ENCODE peak calls at places on chromosomes 6 and 20, in seven cellular contexts. S is SK-N-SH, Y is mesendoderm, F is tibial artery, O is testis, G is iPS DF 6.9, E is GM23338. I is an unnamed sample.

GRCh38 chr6:70225052-70225451 is 77.8 kb downstream of the COL9A1 start:
- DNase-seq in F (no peak), O (no peak), G (no peak), E (no peak), S (no peak), Y (no peak), I (peak; percentile 43)

GRCh38 chr6:137223370-137224131 is 4.4 kb upstream of the IFNGR1 start:
- DNase-seq in E (no peak), O (peak; percentile 29), G (no peak), F (peak; percentile 74), Y (no peak), S (no peak), I (no peak)

GRCh38 chr6:118764766-118765165 is 113.4 kb upstream of the CEP85L start:
- DNase-seq in S (no peak), Y (no peak), E (no peak), G (no peak), F (no peak), O (no peak), I (no peak)

GRCh38 chr6:38305995-38306681 is 333.6 kb downstream of the BTBD9 start:
- DNase-seq in G (no peak), S (no peak), E (no peak), F (no peak), Y (no peak), O (no peak), I (no peak)

GRCh38 chr6:71287038-71287437 is 1.6 kb upstream of the OGFRL1 start:
- DNase-seq in G (no peak), E (no peak), S (no peak), O (peak; percentile 64), F (no peak), Y (no peak), I (peak; percentile 38)

GRCh38 chr6:54404791-54405190 is 96.5 kb downstream of the TINAG start:
- DNase-seq in F (no peak), Y (no peak), O (no peak), G (no peak), S (no peak), E (no peak), I (no peak)

GRCh38 chr20:58829531-58829941 is 21.2 kb downstream of the GNAS-AS1 start:
- DNase-seq in E (no peak), Y (no peak), G (no peak), F (peak; percentile 83), S (no peak), O (no peak), I (no peak)

GRCh38 chr6:84773133-84773430 is 8.7 kb upstream of the TBX18 start:
- DNase-seq in F (no peak), Y (peak; percentile 62), O (no peak), S (no peak), E (peak; percentile 74), G (no peak), I (no peak)

DNA sequence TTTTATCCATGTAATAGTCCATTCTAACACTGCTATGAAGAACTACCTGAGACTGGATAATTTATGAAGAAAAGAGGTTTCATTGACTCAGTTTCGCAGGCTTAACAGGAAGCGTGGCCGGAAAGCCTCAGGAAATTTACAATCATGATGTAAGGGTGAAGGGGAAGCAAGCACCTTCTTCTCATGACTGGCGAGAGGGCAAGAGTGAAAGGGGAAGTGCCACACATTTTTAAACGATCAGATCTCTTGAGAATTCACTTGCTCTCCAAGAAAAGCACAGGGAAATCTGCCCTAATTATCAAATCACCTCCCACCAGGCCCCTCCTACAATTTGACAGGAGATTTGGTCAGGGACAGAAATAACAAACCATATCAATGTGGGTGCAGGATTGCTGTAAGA is 859.7 kb downstream of the EPHA7 start:
- DNase-seq in Y (peak; percentile 27), E (peak; percentile 5), S (no peak), F (no peak), O (no peak), G (no peak), I (no peak)
- H3K27ac ChIP-seq in Y (no peak overlapping the region), E (no peak overlapping the region), S (no peak overlapping the region), F (no peak overlapping the region), O (no peak overlapping the region), G (no peak overlapping the region), I (no peak overlapping the region)

DNA sequence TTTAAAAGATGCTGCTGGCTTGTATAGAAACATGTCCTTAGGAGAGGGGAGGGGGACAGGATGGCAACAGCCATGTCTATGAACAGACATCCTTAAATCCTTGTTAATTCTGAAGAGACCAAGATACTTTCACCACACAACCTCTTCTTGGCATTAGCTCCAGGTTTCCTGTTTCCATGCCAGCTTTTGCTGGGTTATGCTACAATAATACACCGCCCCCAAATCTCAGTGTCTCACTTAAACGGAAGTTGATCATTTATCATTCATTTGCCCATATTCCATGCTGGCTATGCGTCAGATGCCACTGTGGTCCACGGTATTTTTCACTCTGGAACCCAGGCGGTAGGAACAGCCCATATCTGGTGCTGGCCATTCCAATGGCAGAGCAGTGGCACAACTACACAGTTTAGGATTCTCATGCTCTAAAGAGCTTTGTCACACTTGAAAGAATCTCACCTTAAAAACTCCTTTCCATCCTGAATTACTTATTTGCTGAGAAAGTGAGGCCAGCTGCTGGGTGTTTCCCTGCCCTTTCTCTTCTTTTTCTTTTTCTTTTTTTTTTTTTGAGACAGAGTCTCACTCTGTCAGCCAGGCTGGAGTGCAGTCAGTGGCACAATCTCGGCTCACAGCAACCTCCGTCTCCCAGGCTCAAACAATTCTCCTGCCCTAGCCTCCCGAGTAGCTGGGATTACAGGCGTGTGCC is 3.7 kb upstream of the RNASET2 start:
- DNase-seq in S (no peak), E (no peak), O (no peak), F (no peak), Y (no peak), G (no peak), I (no peak)
- H3K4me3 ChIP-seq in S (no peak overlapping the region), E (no peak overlapping the region), O (no peak overlapping the region), F (no peak overlapping the region), Y (no peak overlapping the region), G (no peak overlapping the region), I (no peak overlapping the region)

GRCh38 chr20:36238153-36238552 is 1.9 kb downstream of the AAR2 start:
- DNase-seq in Y (no peak), S (no peak), E (no peak), F (no peak), O (no peak), G (no peak), I (no peak)
- H3K36me3 ChIP-seq in Y (peaks cover 6% of the 10 kb centered on the region), S (peaks cover 29% of the 10 kb centered on the region), E (peaks cover 9% of the 10 kb centered on the region), F (peaks cover 8% of the 10 kb centered on the region), O (no peaks in the 10 kb centered on the region), G (peaks cover 7% of the 10 kb centered on the region), I (peaks cover 47% of the 10 kb centered on the region)

GRCh38 chr6:105452924-105453756 is 50.3 kb upstream of the PREP start:
- DNase-seq in O (no peak), S (no peak), Y (no peak), G (no peak), E (no peak), F (no peak), I (no peak)
- H3K27ac ChIP-seq in O (no peak overlapping the region), S (no peak overlapping the region), Y (no peak overlapping the region), G (no peak overlapping the region), E (no peak overlapping the region), F (no peak overlapping the region), I (no peak overlapping the region)

DNA sequence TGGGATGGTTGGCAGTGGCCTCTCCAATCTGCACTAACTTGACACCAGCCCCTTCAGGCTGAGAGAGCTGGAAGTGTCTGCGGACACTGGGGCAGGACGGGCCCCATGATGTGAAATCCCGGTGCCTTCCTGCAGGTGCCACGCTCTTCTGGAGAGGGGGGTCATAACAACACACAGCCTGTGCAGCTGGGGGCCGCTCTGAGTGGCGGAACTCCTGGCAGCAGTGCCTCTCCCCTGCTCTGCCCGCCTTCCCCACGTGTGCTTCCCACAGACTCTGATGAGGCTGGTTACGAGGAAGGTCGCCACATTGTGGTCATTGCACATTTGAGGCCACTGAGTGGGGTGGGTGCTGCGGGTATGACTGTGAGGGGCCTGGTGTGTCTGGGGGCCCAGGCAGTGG is 145.2 kb downstream of the DTNBP1 start:
- DNase-seq in S (no peak), F (no peak), G (no peak), Y (no peak), O (no peak), E (no peak), I (no peak)
- H3K4me3 ChIP-seq in S (no peak overlapping the region), F (no peak overlapping the region), G (no peak overlapping the region), Y (no peak overlapping the region), O (no peak overlapping the region), E (no peak overlapping the region), I (no peak overlapping the region)

DNA sequence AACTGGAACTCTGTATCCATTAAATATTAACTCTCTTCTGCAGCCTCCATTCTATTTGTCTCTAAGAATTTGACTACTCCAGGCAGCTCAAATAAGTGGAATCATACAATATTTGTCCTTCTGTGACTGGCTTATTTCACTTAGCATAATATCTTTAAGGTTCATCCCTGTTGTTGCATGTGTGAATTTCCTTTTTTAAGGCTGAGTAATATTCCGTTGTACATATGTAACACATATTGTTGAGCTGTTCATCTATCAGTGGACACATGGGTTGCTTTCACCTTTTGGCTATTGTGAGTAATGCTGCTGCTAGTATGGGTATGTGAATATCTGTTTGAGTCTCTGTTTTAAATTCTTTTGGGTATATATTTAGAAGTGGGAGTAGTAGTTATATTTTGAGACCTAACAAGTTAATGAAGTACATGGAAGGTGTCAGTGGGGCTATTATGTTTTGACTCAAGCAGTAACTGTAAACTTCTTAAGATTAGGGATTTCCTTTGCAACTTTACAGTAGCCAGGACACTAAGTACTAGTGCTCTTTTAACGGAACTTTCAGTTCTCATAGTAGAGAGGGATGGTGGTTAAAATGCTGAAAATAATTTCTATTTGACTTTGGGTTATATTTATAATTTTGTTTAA is 29.7 kb upstream of the TMEM217 start:
- DNase-seq in G (no peak), F (no peak), E (no peak), Y (no peak), O (no peak), S (no peak), I (no peak)
- H3K36me3 ChIP-seq in G (peaks cover 18% of the 10 kb centered on the region), F (peaks cover 25% of the 10 kb centered on the region), E (peaks cover 27% of the 10 kb centered on the region), Y (peaks cover 10% of the 10 kb centered on the region), O (no peaks in the 10 kb centered on the region), S (peaks cover 50% of the 10 kb centered on the region), I (peaks cover 86% of the 10 kb centered on the region)